ENCODE peak calls at places on chromosomes 5 and 9, in ten cellular contexts. Y is substantia nigra; T is uterus; Q is body of pancreas; M is CD8-positive, alpha-beta T cell; U is lower lobe of right lung; B is colonic mucosa; I is H9; C is left ventricle myocardium inferior; V is esophagus squamous epithelium. J is an unnamed sample.

GRCh38 chr5:92890841-92891244 is 690.2 kb downstream of the NR2F1-AS1 start:
- DNase-seq in Y (no peak), T (no peak), Q (no peak), M (no peak), U (no peak), B (no peak), I (no peak), C (no peak), V (no peak), J (no peak)

GRCh38 chr9:109270971-109271900 is 49.6 kb downstream of the EPB41L4B start:
- DNase-seq in Y (no peak), T (no peak), Q (no peak), M (no peak), U (no peak), B (no peak), I (no peak), C (no peak), V (no peak), J (no peak)

GRCh38 chr5:93454896-93455295 is 126.1 kb downstream of the NR2F1-AS1 start:
- DNase-seq in Y (no peak), T (no peak), Q (no peak), M (no peak), U (no peak), B (no peak), I (no peak), C (no peak), V (no peak), J (no peak)

GRCh38 chr5:107388111-107388861 is 282.5 kb downstream of the EFNA5 start:
- DNase-seq in Y (no peak), T (no peak), Q (no peak), M (no peak), U (no peak), B (no peak), I (no peak), C (no peak), V (no peak), J (peak; percentile 63)

GRCh38 chr9:38068616-38068865 is 486 bp downstream of the SHB start:
- DNase-seq in Y (peak; percentile 54), T (no peak), Q (peak; percentile 51), M (peak; percentile 44), U (no peak), B (peak; percentile 49), I (no peak), C (no peak), V (no peak), J (no peak)

GRCh38 chr5:83925952-83926351 is 205.3 kb upstream of the HAPLN1 start:
- DNase-seq in Y (no peak), T (no peak), Q (no peak), M (no peak), U (no peak), B (no peak), I (no peak), C (no peak), V (no peak), J (no peak)

GRCh38 chr5:127813633-127814171 is 110.5 kb downstream of the CCDC192 start:
- DNase-seq in Y (no peak), T (no peak), Q (no peak), M (no peak), U (no peak), B (no peak), I (no peak), C (no peak), V (no peak), J (no peak)

GRCh38 chr5:43616535-43616934 is 13.6 kb downstream of the NNT start:
- DNase-seq in Y (no peak), T (no peak), Q (no peak), M (no peak), U (no peak), B (no peak), I (no peak), C (no peak), V (no peak), J (no peak)

GRCh38 chr5:35644543-35644942 is 26.9 kb downstream of the SPEF2 start:
- DNase-seq in Y (no peak), T (no peak), Q (no peak), M (no peak), U (no peak), B (no peak), I (peak; percentile 34), C (no peak), V (no peak), J (no peak)

GRCh38 chr9:126146254-126147145 is 180.1 kb upstream of the MVB12B start:
- DNase-seq in Y (no peak), T (no peak), Q (no peak), M (no peak), U (no peak), B (peak; percentile 29), I (peak; percentile 92), C (no peak), V (no peak), J (no peak)

GRCh38 chr5:50749181-50749580 is 82.7 kb downstream of the PARP8 start:
- DNase-seq in Y (no peak), T (no peak), Q (no peak), M (no peak), U (no peak), B (no peak), I (no peak), C (no peak), V (no peak), J (no peak)

GRCh38 chr5:14673443-14673842 is 8.9 kb downstream of the OTULIN start:
- DNase-seq in Y (no peak), T (no peak), Q (no peak), M (no peak), U (no peak), B (no peak), I (no peak), C (no peak), V (no peak), J (no peak)

GRCh38 chr5:14678773-14679334 is 14.3 kb downstream of the OTULIN start:
- DNase-seq in Y (no peak), T (no peak), Q (no peak), M (no peak), U (no peak), B (no peak), I (no peak), C (no peak), V (no peak), J (no peak)

GRCh38 chr5:14675309-14675708 is 10.8 kb downstream of the OTULIN start:
- DNase-seq in Y (no peak), T (no peak), Q (no peak), M (no peak), U (no peak), B (no peak), I (no peak), C (no peak), V (no peak), J (no peak)

GRCh38 chr5:14676320-14676719 is 11.8 kb downstream of the OTULIN start:
- DNase-seq in Y (no peak), T (no peak), Q (peak; percentile 30), M (peak; percentile 36), U (no peak), B (no peak), I (no peak), C (no peak), V (no peak), J (no peak)

DNA sequence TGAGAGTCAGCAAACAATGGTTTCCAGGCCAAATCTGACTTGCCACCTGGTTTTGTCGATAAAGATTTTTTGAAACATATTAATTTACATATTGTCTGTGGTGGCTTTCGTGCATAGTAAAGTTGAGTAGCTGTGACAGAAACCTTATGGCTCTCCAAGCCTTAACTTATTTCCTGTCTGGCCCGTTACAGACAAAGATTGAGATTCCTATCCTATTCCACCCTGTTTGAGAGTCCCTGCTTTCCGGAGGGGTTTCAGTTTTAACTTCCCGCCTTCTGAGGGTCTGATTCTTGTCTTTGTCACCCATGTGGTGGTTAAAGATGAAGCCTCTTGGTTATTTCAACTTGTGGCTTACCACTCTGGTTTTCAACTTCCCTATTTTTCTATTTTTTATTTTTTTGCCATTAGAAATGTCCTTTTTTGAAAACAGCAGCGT is 11.4 kb downstream of the OTULIN start:
- DNase-seq in Y (no peak), T (no peak), Q (no peak), M (no peak), U (no peak), B (no peak), I (no peak), C (no peak), V (no peak), J (no peak)
- H3K27ac ChIP-seq in Y (no peak overlapping the region), T (no peak overlapping the region), Q (peak overlapping the region; percentile 26), M (peak overlapping the region; percentile 13), U (peak overlapping the region; percentile 51), B (no peak overlapping the region), I (no peak overlapping the region), C (peak overlapping the region; percentile 63), V (peak overlapping the region; percentile 74), J (no peak overlapping the region)

GRCh38 chr5:56475689-56476486 is 242.8 kb upstream of the ANKRD55 start:
- DNase-seq in Y (no peak), T (no peak), Q (no peak), M (no peak), U (no peak), B (no peak), I (no peak), C (no peak), V (no peak), J (no peak)
- H3K27ac ChIP-seq in Y (no peak overlapping the region), T (no peak overlapping the region), Q (peak overlapping the region; percentile 19), M (no peak overlapping the region), U (no peak overlapping the region), B (no peak overlapping the region), I (no peak overlapping the region), C (no peak overlapping the region), V (no peak overlapping the region), J (no peak overlapping the region)

DNA sequence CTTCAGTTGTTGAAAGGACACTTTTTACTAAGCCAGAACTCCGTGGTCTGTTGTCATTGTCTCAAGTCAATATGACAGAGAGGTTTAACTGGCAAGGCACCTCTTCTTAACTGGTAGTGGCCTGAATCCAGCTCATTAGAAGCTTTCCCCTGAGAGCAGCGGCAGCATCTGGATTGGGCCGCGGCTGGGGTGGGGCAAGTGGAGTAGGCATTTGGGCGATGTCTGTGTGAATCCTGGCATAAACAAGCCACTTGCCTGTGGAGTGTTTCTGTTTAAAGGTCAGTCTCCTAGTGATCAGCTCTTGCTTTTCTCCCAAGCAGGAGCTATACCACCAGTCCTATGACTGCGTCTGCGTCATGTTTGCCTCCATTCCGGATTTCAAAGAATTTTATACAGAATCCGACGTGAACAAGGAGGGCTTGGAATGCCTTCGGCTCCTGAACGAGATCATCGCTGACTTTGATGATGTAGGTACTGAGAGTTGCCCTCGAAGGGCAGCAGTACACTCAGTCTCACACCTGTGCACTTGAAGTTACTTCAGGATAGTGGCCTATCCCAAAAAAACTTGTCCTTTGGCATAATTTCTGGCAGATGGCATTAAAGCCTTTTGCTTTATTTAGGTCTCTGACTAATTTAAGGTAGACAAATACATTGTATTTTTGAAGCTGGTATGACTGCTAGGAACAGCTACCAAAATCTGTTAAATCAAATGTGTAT is 48.9 kb downstream of the CFAP90 start:
- DNase-seq in Y (peak; percentile 12), T (no peak), Q (no peak), M (no peak), U (no peak), B (no peak), I (no peak), C (no peak), V (no peak), J (no peak)
- H3K27ac ChIP-seq in Y (no peak overlapping the region), T (no peak overlapping the region), Q (no peak overlapping the region), M (no peak overlapping the region), U (no peak overlapping the region), B (no peak overlapping the region), I (no peak overlapping the region), C (no peak overlapping the region), V (no peak overlapping the region), J (no peak overlapping the region)

DNA sequence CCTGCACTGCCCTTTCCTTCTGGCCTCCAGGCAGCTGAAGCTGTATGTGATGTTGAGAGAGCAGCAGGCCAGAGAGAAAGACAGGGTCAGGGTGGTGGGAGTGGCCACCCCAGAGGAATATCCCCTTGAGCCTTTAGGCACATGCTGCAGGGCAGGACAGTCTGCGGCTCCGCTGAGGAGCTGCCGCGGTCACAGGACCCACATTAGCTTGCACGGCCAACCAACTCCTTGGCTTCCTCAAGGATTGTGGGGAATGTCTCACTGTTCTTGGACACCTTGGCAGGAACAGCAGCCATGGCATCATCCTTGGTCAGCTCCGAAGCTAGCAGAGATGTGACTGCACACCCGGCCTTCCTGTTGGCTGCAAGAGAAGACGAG is 27.8 kb downstream of the PCDHGC5 start:
- DNase-seq in Y (no peak), T (no peak), Q (no peak), M (no peak), U (no peak), B (no peak), I (no peak), C (no peak), V (no peak), J (no peak)
- H3K27ac ChIP-seq in Y (peak overlapping the region; percentile 14), T (peak overlapping the region; percentile 23), Q (peak overlapping the region; percentile 3), M (no peak overlapping the region), U (peak overlapping the region; percentile 87), B (no peak overlapping the region), I (no peak overlapping the region), C (peak overlapping the region; percentile 90), V (peak overlapping the region; percentile 95), J (peak overlapping the region; percentile 61)